ENCODE peak calls at places on chromosome 10, in eight cellular contexts. One of them, this sample, is unnamed.
A peak's percentile ranks its signal among the peaks of the same experiment; 100 is the strongest.

GRCh38 chr10:101843032-101843991 is at the start of gene KCNIP2:
- DNase-seq in mucosa of descending colon: no peak
- DNase-seq in AG04449: no peak
- DNase-seq in RWPE1: no peak
- DNase-seq in cardiac fibroblast: peak; percentile 8
- DNase-seq in nephron progenitor cell: peak; percentile 71
- DNase-seq in GM10248: peak; percentile 82
- DNase-seq in esophagus muscularis mucosa: no peak
- DNase-seq in this sample: peak; percentile 70

GRCh38 chr10:91381562-91381923 is 28.6 kb upstream of the HECTD2 start:
- DNase-seq in RWPE1: no peak
- DNase-seq in nephron progenitor cell: peak; percentile 4
- DNase-seq in esophagus muscularis mucosa: no peak
- DNase-seq in cardiac fibroblast: peak; percentile 32
- DNase-seq in GM10248: no peak
- DNase-seq in mucosa of descending colon: no peak
- DNase-seq in AG04449: no peak
- DNase-seq in this sample: no peak

GRCh38 chr10:59997807-59998525 is 91.6 kb upstream of the CCDC6 start:
- DNase-seq in GM10248: no peak
- DNase-seq in RWPE1: no peak
- DNase-seq in cardiac fibroblast: peak; percentile 20
- DNase-seq in nephron progenitor cell: no peak
- DNase-seq in esophagus muscularis mucosa: no peak
- DNase-seq in AG04449: no peak
- DNase-seq in mucosa of descending colon: no peak
- DNase-seq in this sample: no peak

GRCh38 chr10:129323877-129324276 is 143.2 kb upstream of the MGMT start:
- DNase-seq in esophagus muscularis mucosa: no peak
- DNase-seq in mucosa of descending colon: no peak
- DNase-seq in AG04449: no peak
- DNase-seq in nephron progenitor cell: no peak
- DNase-seq in GM10248: no peak
- DNase-seq in RWPE1: no peak
- DNase-seq in cardiac fibroblast: no peak
- DNase-seq in this sample: no peak

GRCh38 chr10:29102233-29102632 is 186.6 kb upstream of the LYZL1 start:
- DNase-seq in AG04449: no peak
- DNase-seq in nephron progenitor cell: no peak
- DNase-seq in RWPE1: no peak
- DNase-seq in mucosa of descending colon: no peak
- DNase-seq in GM10248: no peak
- DNase-seq in esophagus muscularis mucosa: no peak
- DNase-seq in cardiac fibroblast: peak; percentile 27
- DNase-seq in this sample: no peak

GRCh38 chr10:122128357-122128756 is 139.4 kb downstream of the TACC2 start:
- DNase-seq in cardiac fibroblast: peak; percentile 63
- DNase-seq in AG04449: no peak
- DNase-seq in mucosa of descending colon: no peak
- DNase-seq in GM10248: no peak
- DNase-seq in RWPE1: no peak
- DNase-seq in esophagus muscularis mucosa: no peak
- DNase-seq in nephron progenitor cell: no peak
- DNase-seq in this sample: no peak

GRCh38 chr10:8913720-8914119 is 859.2 kb downstream of the GATA3 start:
- DNase-seq in mucosa of descending colon: no peak
- DNase-seq in esophagus muscularis mucosa: no peak
- DNase-seq in RWPE1: peak; percentile 62
- DNase-seq in cardiac fibroblast: no peak
- DNase-seq in nephron progenitor cell: no peak
- DNase-seq in AG04449: no peak
- DNase-seq in GM10248: no peak
- DNase-seq in this sample: no peak

GRCh38 chr10:80204193-80204714 is 1.1 kb downstream of the ANXA11 start:
- DNase-seq in esophagus muscularis mucosa: no peak
- DNase-seq in AG04449: no peak
- DNase-seq in RWPE1: peak; percentile 76
- DNase-seq in mucosa of descending colon: peak; percentile 84
- DNase-seq in GM10248: no peak
- DNase-seq in cardiac fibroblast: no peak
- DNase-seq in nephron progenitor cell: no peak
- DNase-seq in this sample: peak; percentile 15

GRCh38 chr10:102642553-102643345 is 1.5 kb upstream of the TRIM8 start:
- DNase-seq in esophagus muscularis mucosa: peak; percentile 95
- DNase-seq in cardiac fibroblast: peak; percentile 89
- DNase-seq in GM10248: no peak
- DNase-seq in mucosa of descending colon: peak; percentile 80
- DNase-seq in RWPE1: peak; percentile 81
- DNase-seq in nephron progenitor cell: peak; percentile 47
- DNase-seq in AG04449: no peak
- DNase-seq in this sample: peak; percentile 52

GRCh38 chr10:99976886-99977391 is 32.8 kb downstream of the DNMBP start:
- DNase-seq in esophagus muscularis mucosa: no peak
- DNase-seq in cardiac fibroblast: peak; percentile 84
- DNase-seq in AG04449: peak; percentile 92
- DNase-seq in nephron progenitor cell: no peak
- DNase-seq in mucosa of descending colon: no peak
- DNase-seq in GM10248: no peak
- DNase-seq in RWPE1: peak; percentile 97
- DNase-seq in this sample: no peak

GRCh38 chr10:133176546-133176945 is 16.5 kb downstream of the KNDC1 start:
- DNase-seq in esophagus muscularis mucosa: no peak
- DNase-seq in AG04449: no peak
- DNase-seq in cardiac fibroblast: no peak
- DNase-seq in GM10248: no peak
- DNase-seq in RWPE1: no peak
- DNase-seq in mucosa of descending colon: no peak
- DNase-seq in nephron progenitor cell: no peak
- DNase-seq in this sample: no peak

GRCh38 chr10:132851451-132851850 is 65.5 kb upstream of the NKX6-2 start:
- DNase-seq in nephron progenitor cell: no peak
- DNase-seq in cardiac fibroblast: no peak
- DNase-seq in RWPE1: no peak
- DNase-seq in GM10248: no peak
- DNase-seq in esophagus muscularis mucosa: no peak
- DNase-seq in mucosa of descending colon: no peak
- DNase-seq in AG04449: no peak
- DNase-seq in this sample: no peak

GRCh38 chr10:126242352-126243260 is 145.7 kb downstream of the ADAM12 start:
- DNase-seq in esophagus muscularis mucosa: no peak
- DNase-seq in cardiac fibroblast: peak; percentile 89
- DNase-seq in AG04449: peak; percentile 65
- DNase-seq in mucosa of descending colon: no peak
- DNase-seq in nephron progenitor cell: no peak
- DNase-seq in RWPE1: peak; percentile 22
- DNase-seq in GM10248: no peak
- DNase-seq in this sample: no peak

GRCh38 chr10:19819419-19820033 is 3.3 kb downstream of the PLXDC2 start:
- DNase-seq in RWPE1: peak; percentile 64
- DNase-seq in cardiac fibroblast: peak; percentile 72
- DNase-seq in GM10248: peak; percentile 29
- DNase-seq in esophagus muscularis mucosa: no peak
- DNase-seq in AG04449: no peak
- DNase-seq in nephron progenitor cell: peak; percentile 17
- DNase-seq in mucosa of descending colon: no peak
- DNase-seq in this sample: peak; percentile 33

GRCh38 chr10:35192645-35193249 is 66.1 kb downstream of the CREM start:
- DNase-seq in esophagus muscularis mucosa: no peak
- DNase-seq in nephron progenitor cell: no peak
- DNase-seq in AG04449: no peak
- DNase-seq in GM10248: no peak
- DNase-seq in cardiac fibroblast: peak; percentile 41
- DNase-seq in mucosa of descending colon: no peak
- DNase-seq in RWPE1: no peak
- DNase-seq in this sample: no peak

GRCh38 chr10:95447733-95448132 is 113.4 kb downstream of the SORBS1 start:
- DNase-seq in AG04449: no peak
- DNase-seq in nephron progenitor cell: no peak
- DNase-seq in GM10248: no peak
- DNase-seq in RWPE1: no peak
- DNase-seq in esophagus muscularis mucosa: no peak
- DNase-seq in cardiac fibroblast: peak; percentile 87
- DNase-seq in mucosa of descending colon: no peak
- DNase-seq in this sample: no peak

GRCh38 chr10:130894485-130894884 is 417.0 kb downstream of the TCERG1L start:
- DNase-seq in AG04449: no peak
- DNase-seq in RWPE1: no peak
- DNase-seq in GM10248: no peak
- DNase-seq in cardiac fibroblast: no peak
- DNase-seq in nephron progenitor cell: no peak
- DNase-seq in mucosa of descending colon: no peak
- DNase-seq in esophagus muscularis mucosa: no peak
- DNase-seq in this sample: no peak

GRCh38 chr10:28494420-28494819 is 38.5 kb upstream of the WAC start:
- DNase-seq in AG04449: no peak
- DNase-seq in esophagus muscularis mucosa: no peak
- DNase-seq in GM10248: no peak
- DNase-seq in nephron progenitor cell: no peak
- DNase-seq in RWPE1: no peak
- DNase-seq in cardiac fibroblast: no peak
- DNase-seq in mucosa of descending colon: no peak
- DNase-seq in this sample: no peak

GRCh38 chr10:71476249-71477011 is 79.7 kb downstream of the CDH23 start:
- DNase-seq in cardiac fibroblast: peak; percentile 24
- DNase-seq in nephron progenitor cell: no peak
- DNase-seq in GM10248: no peak
- DNase-seq in AG04449: no peak
- DNase-seq in esophagus muscularis mucosa: no peak
- DNase-seq in RWPE1: no peak
- DNase-seq in mucosa of descending colon: no peak
- DNase-seq in this sample: no peak

GRCh38 chr10:112755446-112756117 is 194.5 kb upstream of the TCF7L2 start:
- DNase-seq in esophagus muscularis mucosa: no peak
- DNase-seq in GM10248: no peak
- DNase-seq in RWPE1: no peak
- DNase-seq in AG04449: no peak
- DNase-seq in nephron progenitor cell: no peak
- DNase-seq in cardiac fibroblast: peak; percentile 22
- DNase-seq in mucosa of descending colon: no peak
- DNase-seq in this sample: no peak

GRCh38 chr10:62099299-62099698 is 169.3 kb downstream of the RTKN2 start:
- DNase-seq in mucosa of descending colon: no peak
- DNase-seq in nephron progenitor cell: no peak
- DNase-seq in GM10248: no peak
- DNase-seq in RWPE1: no peak
- DNase-seq in esophagus muscularis mucosa: no peak
- DNase-seq in AG04449: no peak
- DNase-seq in cardiac fibroblast: no peak
- DNase-seq in this sample: no peak

GRCh38 chr10:131569851-131570715 is 258.6 kb upstream of the TCERG1L start:
- DNase-seq in cardiac fibroblast: no peak
- DNase-seq in esophagus muscularis mucosa: no peak
- DNase-seq in mucosa of descending colon: no peak
- DNase-seq in RWPE1: no peak
- DNase-seq in GM10248: no peak
- DNase-seq in nephron progenitor cell: peak; percentile 30
- DNase-seq in AG04449: no peak
- DNase-seq in this sample: no peak

GRCh38 chr10:103333934-103334520 is 16.9 kb downstream of the PCGF6 start:
- DNase-seq in nephron progenitor cell: no peak
- DNase-seq in GM10248: peak; percentile 35
- DNase-seq in mucosa of descending colon: no peak
- DNase-seq in AG04449: no peak
- DNase-seq in cardiac fibroblast: peak; percentile 45
- DNase-seq in RWPE1: peak; percentile 32
- DNase-seq in esophagus muscularis mucosa: no peak
- DNase-seq in this sample: peak; percentile 31

GRCh38 chr10:112332509-112333228 is 41.2 kb upstream of the ACSL5 start:
- DNase-seq in RWPE1: no peak
- DNase-seq in cardiac fibroblast: no peak
- DNase-seq in esophagus muscularis mucosa: no peak
- DNase-seq in mucosa of descending colon: peak; percentile 64
- DNase-seq in GM10248: no peak
- DNase-seq in nephron progenitor cell: no peak
- DNase-seq in AG04449: no peak
- DNase-seq in this sample: no peak

GRCh38 chr10:99854860-99855259 is 72.4 kb downstream of the ABCC2 start:
- DNase-seq in cardiac fibroblast: peak; percentile 90
- DNase-seq in mucosa of descending colon: no peak
- DNase-seq in AG04449: peak; percentile 36
- DNase-seq in esophagus muscularis mucosa: no peak
- DNase-seq in nephron progenitor cell: peak; percentile 16
- DNase-seq in GM10248: no peak
- DNase-seq in RWPE1: no peak
- DNase-seq in this sample: peak; percentile 32

GRCh38 chr10:37992083-37992482 is 15.6 kb upstream of the ZNF25 start:
- DNase-seq in mucosa of descending colon: no peak
- DNase-seq in RWPE1: no peak
- DNase-seq in GM10248: no peak
- DNase-seq in esophagus muscularis mucosa: no peak
- DNase-seq in nephron progenitor cell: no peak
- DNase-seq in AG04449: no peak
- DNase-seq in cardiac fibroblast: no peak
- DNase-seq in this sample: peak; percentile 6
- TF ChIP-seq CTCF in mucosa of descending colon: no peak
- TF ChIP-seq CTCF in RWPE1: no peak
- TF ChIP-seq CTCF in GM10248: no peak
- TF ChIP-seq CTCF in esophagus muscularis mucosa: no peak
- TF ChIP-seq CTCF in nephron progenitor cell: no peak
- TF ChIP-seq CTCF in AG04449: no peak
- TF ChIP-seq CTCF in cardiac fibroblast: no peak
- TF ChIP-seq CTCF in this sample: no peak

DNA sequence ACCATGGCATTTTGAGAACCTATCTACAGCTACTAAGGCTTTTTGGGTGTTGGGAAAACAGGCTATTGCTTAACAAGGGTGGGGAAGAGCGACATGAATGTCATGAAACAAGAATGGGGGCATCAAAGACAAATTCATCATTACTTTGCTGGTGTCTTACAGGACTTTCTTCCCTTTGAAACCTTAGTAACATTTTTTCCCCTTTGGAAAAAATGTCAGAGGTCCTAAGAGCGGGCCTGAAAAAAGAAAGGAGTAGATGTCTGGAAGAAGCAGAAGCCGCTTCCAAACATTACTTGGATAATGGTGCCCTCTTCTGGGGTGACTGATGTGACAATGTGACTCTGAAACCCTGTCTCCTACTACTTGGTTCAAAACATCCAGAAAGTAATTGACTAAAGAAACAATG is 3.8 kb upstream of the DDX50 start:
- DNase-seq in cardiac fibroblast: peak; percentile 86
- DNase-seq in GM10248: peak; percentile 39
- DNase-seq in nephron progenitor cell: peak; percentile 49
- DNase-seq in AG04449: peak; percentile 28
- DNase-seq in esophagus muscularis mucosa: no peak
- DNase-seq in mucosa of descending colon: no peak
- DNase-seq in RWPE1: peak; percentile 58
- DNase-seq in this sample: peak; percentile 65
- TF ChIP-seq CTCF in cardiac fibroblast: peak; percentile 49
- TF ChIP-seq CTCF in GM10248: peak; percentile 37
- TF ChIP-seq CTCF in nephron progenitor cell: peak; percentile 52
- TF ChIP-seq CTCF in AG04449: peak; percentile 51
- TF ChIP-seq CTCF in esophagus muscularis mucosa: peak; percentile 45
- TF ChIP-seq CTCF in mucosa of descending colon: peak; percentile 30
- TF ChIP-seq CTCF in RWPE1: peak; percentile 62
- TF ChIP-seq CTCF in this sample: peak; percentile 35

GRCh38 chr10:116737582-116738358 is 4.6 kb downstream of the HSPA12A start:
- DNase-seq in nephron progenitor cell: peak; percentile 28
- DNase-seq in AG04449: no peak
- DNase-seq in mucosa of descending colon: no peak
- DNase-seq in RWPE1: no peak
- DNase-seq in cardiac fibroblast: no peak
- DNase-seq in GM10248: no peak
- DNase-seq in esophagus muscularis mucosa: no peak
- DNase-seq in this sample: no peak
- TF ChIP-seq CTCF in nephron progenitor cell: peak; percentile 34
- TF ChIP-seq CTCF in AG04449: peak; percentile 50
- TF ChIP-seq CTCF in mucosa of descending colon: no peak
- TF ChIP-seq CTCF in RWPE1: no peak
- TF ChIP-seq CTCF in cardiac fibroblast: peak; percentile 38
- TF ChIP-seq CTCF in GM10248: no peak
- TF ChIP-seq CTCF in esophagus muscularis mucosa: no peak
- TF ChIP-seq CTCF in this sample: no peak

GRCh38 chr10:329361-330099 is 194.3 kb downstream of the ZMYND11 start:
- DNase-seq in cardiac fibroblast: peak; percentile 95
- DNase-seq in esophagus muscularis mucosa: peak; percentile 96
- DNase-seq in RWPE1: peak; percentile 86
- DNase-seq in GM10248: no peak
- DNase-seq in AG04449: peak; percentile 79
- DNase-seq in mucosa of descending colon: peak; percentile 88
- DNase-seq in nephron progenitor cell: no peak
- DNase-seq in this sample: no peak
- TF ChIP-seq CTCF in cardiac fibroblast: peak; percentile 8
- TF ChIP-seq CTCF in esophagus muscularis mucosa: peak; percentile 14
- TF ChIP-seq CTCF in RWPE1: no peak
- TF ChIP-seq CTCF in GM10248: no peak
- TF ChIP-seq CTCF in AG04449: peak; percentile 10
- TF ChIP-seq CTCF in mucosa of descending colon: no peak
- TF ChIP-seq CTCF in nephron progenitor cell: no peak
- TF ChIP-seq CTCF in this sample: no peak